ENCODE peak calls at places on chromosomes 5 and 9, in four cellular contexts. O is GM12878, B is endothelial cell of umbilical vein, Q is K562. U is an unnamed sample.

GRCh38 chr5:115509547-115509946 is 35.0 kb downstream of the FEM1C start:
- DNase-seq in O (no peak), Q (no peak), B (no peak), U (no peak)

GRCh38 chr5:55908804-55909203 is 57.6 kb downstream of the IL31RA start:
- DNase-seq in B (no peak), Q (no peak), O (no peak), U (no peak)

GRCh38 chr5:94595281-94595680 is 23.1 kb downstream of the KIAA0825 start:
- DNase-seq in B (no peak), O (no peak), Q (no peak), U (no peak)

GRCh38 chr5:4113426-4113825 is 517.8 kb downstream of the IRX1 start:
- DNase-seq in Q (no peak), B (no peak), O (no peak), U (no peak)

GRCh38 chr9:106769331-106769730 is 93.6 kb upstream of the ZNF462 start:
- DNase-seq in Q (no peak), O (no peak), B (no peak), U (no peak)

GRCh38 chr9:128633601-128634000 is 23.0 kb downstream of the DYNC2I2 start:
- DNase-seq in O (no peak), B (no peak), Q (no peak), U (no peak)

GRCh38 chr9:105883847-105884246 is 189.5 kb downstream of the TMEM38B start:
- DNase-seq in O (peak), Q (no peak), B (no peak), U (no peak)

GRCh38 chr9:99114049-99114440 is 9.1 kb downstream of the TGFBR1 start:
- DNase-seq in Q (no peak), B (no peak), O (no peak), U (no peak)

GRCh38 chr5:157994271-157994691 is 135.3 kb upstream of the CLINT1 start:
- DNase-seq in Q (no peak), O (no peak), B (no peak), U (no peak)

GRCh38 chr5:98938459-98938858 is 9.7 kb upstream of the CHD1 start:
- DNase-seq in Q (no peak), O (no peak), B (peak), U (peak)

GRCh38 chr9:107685901-107686300 is 196.3 kb upstream of the KLF4 start:
- DNase-seq in Q (no peak), O (no peak), B (no peak), U (no peak)

GRCh38 chr9:88932766-88933165 is 58.5 kb upstream of the S1PR3 start:
- DNase-seq in B (no peak), O (no peak), Q (peak), U (no peak)

GRCh38 chr5:134714120-134714519 is 24.2 kb upstream of the CAMLG start:
- DNase-seq in O (no peak), Q (no peak), B (no peak), U (no peak)

GRCh38 chr5:109744261-109744660 is 54.5 kb downstream of the MAN2A1 start:
- DNase-seq in O (no peak), Q (no peak), B (no peak), U (no peak)

GRCh38 chr9:131113655-131114563 is 11.5 kb upstream of the NUP214 start:
- DNase-seq in B (no peak), O (no peak), Q (peak), U (no peak)

GRCh38 chr5:82259172-82259800 is 18.9 kb downstream of the RPS23 start:
- DNase-seq in B (peak), O (no peak), Q (no peak), U (peak)

GRCh38 chr5:9066349-9066748 is 479.5 kb downstream of the SEMA5A start:
- DNase-seq in B (no peak), O (no peak), Q (no peak), U (no peak)

GRCh38 chr5:42403236-42403635 is 20.0 kb upstream of the GHR start:
- DNase-seq in O (no peak), Q (no peak), B (no peak), U (no peak)

GRCh38 chr9:91162784-91163440 is 198.8 kb downstream of the AUH start:
- DNase-seq in B (no peak), O (peak), Q (peak), U (no peak)

GRCh38 chr9:93955356-93956182 is 414 bp upstream of the BARX1 start:
- DNase-seq in B (no peak), O (no peak), Q (no peak), U (no peak)

GRCh38 chr9:112241491-112241890 is 66.4 kb upstream of the SUSD1 start:
- DNase-seq in O (no peak), B (no peak), Q (no peak), U (peak)
- TF ChIP-seq FOS in O (no peak), B (no peak), Q (no peak), U (no peak)

DNA sequence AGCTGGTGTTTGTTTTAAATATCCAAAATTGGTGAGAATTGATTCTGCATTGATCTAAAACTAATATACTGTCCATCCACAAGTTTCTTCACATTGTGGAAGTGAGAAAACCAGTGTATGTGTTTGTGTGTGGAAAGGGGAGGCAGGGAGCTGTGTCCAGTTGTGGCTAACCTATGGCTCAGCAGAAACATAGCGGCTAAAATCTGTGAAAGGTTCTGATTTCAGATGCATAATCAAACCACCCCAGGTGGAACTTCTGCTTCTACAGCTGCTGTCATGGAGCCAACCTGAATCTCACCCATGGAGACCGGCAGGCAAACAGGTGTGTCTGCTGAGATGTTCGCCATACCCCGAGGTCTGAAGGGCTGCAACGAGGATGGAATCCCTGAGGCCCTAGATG is at the start of gene TAF11L14:
- DNase-seq in B (no peak), Q (no peak), O (no peak), U (no peak)
- TF ChIP-seq FOS in B (no peak), Q (no peak), O (no peak), U (no peak)

GRCh38 chr5:137575847-137576246 is 76.7 kb upstream of the SPOCK1 start:
- DNase-seq in O (no peak), B (peak), Q (no peak), U (no peak)
- TF ChIP-seq FOS in O (no peak), B (peak), Q (no peak), U (no peak)

DNA sequence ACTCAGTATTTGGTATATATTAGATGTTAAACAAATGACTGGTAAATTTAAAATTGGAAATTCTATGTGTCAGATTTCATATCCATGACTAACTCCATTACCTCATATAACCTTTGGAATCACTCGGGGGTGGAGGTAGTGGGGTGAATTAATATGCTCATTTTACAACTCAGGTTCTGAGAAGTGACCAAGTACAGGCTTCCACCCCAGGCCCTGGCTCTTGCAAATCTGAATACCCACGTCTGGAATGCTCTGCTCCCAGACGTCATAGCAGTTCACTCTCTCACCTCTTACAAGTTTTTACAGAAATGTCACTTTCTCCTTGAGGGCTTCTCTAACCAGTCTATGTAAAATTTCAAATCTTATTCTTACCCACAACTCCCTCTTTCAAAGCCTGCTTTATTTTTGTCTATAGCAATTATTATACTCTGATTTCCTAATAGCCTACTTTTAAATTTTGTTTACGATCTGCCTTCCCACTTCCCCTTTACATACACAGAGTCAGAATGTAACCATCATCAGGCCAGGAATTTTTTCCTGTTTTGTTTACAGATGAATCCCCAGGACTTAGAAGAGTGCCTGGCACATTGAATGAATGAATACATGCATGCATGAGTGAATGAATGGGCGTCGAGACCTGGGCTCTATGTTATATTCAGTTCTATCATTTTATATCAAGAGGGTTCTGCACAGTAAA is 134.1 kb upstream of the IFNE start:
- DNase-seq in Q (no peak), B (no peak), O (no peak), U (peak)
- TF ChIP-seq FOS in Q (no peak), B (no peak), O (no peak), U (peak)

GRCh38 chr5:160802567-160802966 is 49.4 kb downstream of the ATP10B start:
- DNase-seq in O (no peak), B (no peak), Q (no peak), U (no peak)
- TF ChIP-seq FOS in O (no peak), B (no peak), Q (no peak), U (no peak)

DNA sequence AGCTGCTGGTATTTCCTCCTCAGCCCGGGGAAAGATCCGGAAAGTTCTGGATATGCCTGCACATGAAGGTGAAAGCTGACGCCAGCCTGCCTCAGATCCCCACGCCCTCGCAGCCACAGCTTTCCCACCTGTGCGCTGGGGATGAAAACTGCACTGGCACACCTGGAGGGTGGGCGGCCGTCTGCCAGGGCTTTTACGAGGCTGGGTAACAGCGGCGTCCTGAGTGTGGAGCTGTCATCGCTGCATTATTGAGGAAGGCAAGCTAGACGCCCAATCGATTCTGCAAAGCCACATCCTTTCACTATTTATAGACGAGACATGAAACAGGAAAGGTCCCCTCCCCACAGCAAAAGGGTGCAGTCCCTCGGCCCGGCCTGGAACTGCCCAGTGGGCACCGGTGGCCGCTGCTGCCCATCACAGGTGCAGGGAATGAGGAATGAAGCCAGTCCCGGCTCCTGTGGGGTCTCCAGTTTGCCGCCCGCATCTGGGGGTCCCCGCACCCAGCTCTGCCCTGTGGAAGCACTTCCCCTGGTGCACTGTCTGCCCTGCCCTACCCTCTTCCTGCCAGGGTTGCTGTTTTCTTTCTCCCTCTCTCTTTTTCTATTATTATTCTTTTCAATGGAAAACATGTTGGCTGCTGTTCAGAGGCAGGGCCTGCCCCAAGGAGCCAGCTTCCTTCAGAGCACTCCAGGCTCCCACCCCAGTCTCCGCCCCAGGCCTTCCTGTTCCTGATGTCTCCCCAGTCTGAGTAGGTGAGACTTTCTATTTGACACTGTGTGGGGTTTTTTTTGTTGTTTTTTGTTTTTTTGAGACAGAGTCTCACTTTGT is 7.0 kb downstream of the NOTCH1 start:
- DNase-seq in B (peak), O (no peak), Q (no peak), U (no peak)
- TF ChIP-seq FOS in B (no peak), O (no peak), Q (no peak), U (no peak)

DNA sequence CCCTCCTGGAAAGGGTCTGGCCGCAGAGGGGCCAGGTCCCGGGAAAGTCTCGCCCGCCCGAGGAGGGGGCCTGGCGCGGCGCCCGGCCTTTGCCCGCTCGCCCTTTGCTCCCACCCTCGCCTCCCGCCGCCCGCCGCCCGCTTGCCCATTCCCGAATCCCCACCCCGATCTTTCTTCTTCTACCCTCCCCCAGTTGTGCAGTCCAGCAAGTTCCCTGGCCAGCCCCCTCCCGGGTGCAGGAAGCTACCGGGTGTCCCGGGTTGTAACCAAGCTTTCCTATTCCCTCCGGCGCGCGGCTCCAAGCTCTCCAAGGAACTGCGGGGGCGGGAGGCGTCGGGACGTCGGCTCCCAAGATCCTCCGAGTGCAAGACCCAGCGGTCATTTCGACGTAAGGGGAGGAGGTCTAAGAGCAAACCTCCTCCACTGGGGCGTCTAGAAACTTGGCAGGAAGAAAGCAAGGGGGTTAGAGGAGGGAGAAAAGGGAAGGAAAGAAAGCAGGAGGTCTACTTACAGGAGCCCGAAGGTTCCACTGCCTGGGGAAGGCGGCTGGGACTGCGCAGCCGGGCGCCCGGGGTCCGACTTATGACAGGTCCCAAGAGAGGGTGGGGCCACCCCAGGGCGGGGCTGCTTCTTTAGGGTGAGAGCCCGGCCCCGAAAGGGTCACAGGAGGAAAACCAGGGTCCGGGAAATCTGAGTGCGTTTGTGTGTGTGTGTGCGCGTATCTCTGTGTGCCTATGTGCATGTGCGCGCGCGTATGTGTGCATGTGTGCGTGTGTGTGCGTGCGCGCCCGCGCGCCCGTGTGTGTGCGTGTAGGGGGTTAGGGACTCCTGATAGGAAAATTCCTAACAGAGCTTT is at the start of gene PTGR1:
- DNase-seq in B (peak), O (no peak), Q (no peak), U (peak)
- TF ChIP-seq FOS in B (no peak), O (no peak), Q (no peak), U (no peak)